ENCODE peak calls at places on chromosome X, in ten cellular contexts. One of them, this sample, is unnamed.

GRCh38 chrX:111719426-111720210 is 38.6 kb downstream of the ALG13 start:
- DNase-seq in HFF-Myc: no peak
- DNase-seq in thyroid gland: no peak
- DNase-seq in mucosa of descending colon: no peak
- DNase-seq in lower leg skin: no peak
- DNase-seq in AG09309: no peak
- DNase-seq in esophagus squamous epithelium: no peak
- DNase-seq in psoas muscle: no peak
- DNase-seq in HFFc6: peak; percentile 18
- DNase-seq in right lobe of liver: no peak
- DNase-seq in this sample: no peak

GRCh38 chrX:122026665-122027064 is 979.3 kb downstream of the GLUD2 start:
- DNase-seq in HFF-Myc: no peak
- DNase-seq in thyroid gland: no peak
- DNase-seq in mucosa of descending colon: no peak
- DNase-seq in lower leg skin: no peak
- DNase-seq in AG09309: no peak
- DNase-seq in esophagus squamous epithelium: no peak
- DNase-seq in psoas muscle: no peak
- DNase-seq in HFFc6: no peak
- DNase-seq in right lobe of liver: no peak
- DNase-seq in this sample: no peak

GRCh38 chrX:44952329-44953027 is 79.5 kb downstream of the KDM6A start:
- DNase-seq in HFF-Myc: no peak
- DNase-seq in thyroid gland: no peak
- DNase-seq in mucosa of descending colon: no peak
- DNase-seq in lower leg skin: no peak
- DNase-seq in AG09309: no peak
- DNase-seq in esophagus squamous epithelium: no peak
- DNase-seq in psoas muscle: no peak
- DNase-seq in HFFc6: no peak
- DNase-seq in right lobe of liver: no peak
- DNase-seq in this sample: no peak

GRCh38 chrX:149222040-149222439 is 283.1 kb downstream of the IDS start:
- DNase-seq in HFF-Myc: no peak
- DNase-seq in thyroid gland: no peak
- DNase-seq in mucosa of descending colon: no peak
- DNase-seq in lower leg skin: no peak
- DNase-seq in AG09309: no peak
- DNase-seq in esophagus squamous epithelium: no peak
- DNase-seq in psoas muscle: no peak
- DNase-seq in HFFc6: no peak
- DNase-seq in right lobe of liver: no peak
- DNase-seq in this sample: no peak

GRCh38 chrX:45344597-45344996 is 143.9 kb upstream of the DIPK2B start:
- DNase-seq in HFF-Myc: peak; percentile 33
- DNase-seq in thyroid gland: no peak
- DNase-seq in mucosa of descending colon: no peak
- DNase-seq in lower leg skin: no peak
- DNase-seq in AG09309: peak; percentile 53
- DNase-seq in esophagus squamous epithelium: no peak
- DNase-seq in psoas muscle: no peak
- DNase-seq in HFFc6: peak; percentile 80
- DNase-seq in right lobe of liver: no peak
- DNase-seq in this sample: peak; percentile 70

GRCh38 chrX:40318796-40319195 is 221.0 kb upstream of the BCOR start:
- DNase-seq in HFF-Myc: no peak
- DNase-seq in thyroid gland: no peak
- DNase-seq in mucosa of descending colon: no peak
- DNase-seq in lower leg skin: no peak
- DNase-seq in AG09309: no peak
- DNase-seq in esophagus squamous epithelium: no peak
- DNase-seq in psoas muscle: no peak
- DNase-seq in HFFc6: no peak
- DNase-seq in right lobe of liver: no peak
- DNase-seq in this sample: no peak

GRCh38 chrX:141982296-141982695 is 78.6 kb downstream of the MAGEC1 start:
- DNase-seq in HFF-Myc: no peak
- DNase-seq in thyroid gland: no peak
- DNase-seq in mucosa of descending colon: no peak
- DNase-seq in lower leg skin: no peak
- DNase-seq in AG09309: no peak
- DNase-seq in esophagus squamous epithelium: no peak
- DNase-seq in psoas muscle: no peak
- DNase-seq in HFFc6: no peak
- DNase-seq in right lobe of liver: no peak
- DNase-seq in this sample: no peak

GRCh38 chrX:149374751-149375150 is 130.4 kb downstream of the IDS start:
- DNase-seq in HFF-Myc: peak; percentile 37
- DNase-seq in thyroid gland: no peak
- DNase-seq in mucosa of descending colon: no peak
- DNase-seq in lower leg skin: no peak
- DNase-seq in AG09309: no peak
- DNase-seq in esophagus squamous epithelium: no peak
- DNase-seq in psoas muscle: no peak
- DNase-seq in HFFc6: no peak
- DNase-seq in right lobe of liver: no peak
- DNase-seq in this sample: peak; percentile 28

GRCh38 chrX:74162199-74162598 is 141.8 kb upstream of the ZCCHC13 start:
- DNase-seq in HFF-Myc: no peak
- DNase-seq in thyroid gland: no peak
- DNase-seq in mucosa of descending colon: no peak
- DNase-seq in lower leg skin: no peak
- DNase-seq in AG09309: no peak
- DNase-seq in esophagus squamous epithelium: no peak
- DNase-seq in psoas muscle: no peak
- DNase-seq in HFFc6: no peak
- DNase-seq in right lobe of liver: no peak
- DNase-seq in this sample: no peak

GRCh38 chrX:37976153-37976552 is 30.2 kb upstream of the SYTL5 start:
- DNase-seq in HFF-Myc: no peak
- DNase-seq in thyroid gland: no peak
- DNase-seq in mucosa of descending colon: no peak
- DNase-seq in lower leg skin: no peak
- DNase-seq in AG09309: no peak
- DNase-seq in esophagus squamous epithelium: no peak
- DNase-seq in psoas muscle: no peak
- DNase-seq in HFFc6: no peak
- DNase-seq in right lobe of liver: no peak
- DNase-seq in this sample: no peak

GRCh38 chrX:131828482-131828881 is 194.6 kb upstream of the STK26 start:
- DNase-seq in HFF-Myc: no peak
- DNase-seq in thyroid gland: no peak
- DNase-seq in mucosa of descending colon: no peak
- DNase-seq in lower leg skin: no peak
- DNase-seq in AG09309: no peak
- DNase-seq in esophagus squamous epithelium: no peak
- DNase-seq in psoas muscle: no peak
- DNase-seq in HFFc6: no peak
- DNase-seq in right lobe of liver: no peak
- DNase-seq in this sample: no peak

GRCh38 chrX:17737707-17738001 is 361 bp downstream of the SCML1 start:
- DNase-seq in HFF-Myc: no peak
- DNase-seq in thyroid gland: no peak
- DNase-seq in mucosa of descending colon: no peak
- DNase-seq in lower leg skin: no peak
- DNase-seq in AG09309: no peak
- DNase-seq in esophagus squamous epithelium: no peak
- DNase-seq in psoas muscle: no peak
- DNase-seq in HFFc6: no peak
- DNase-seq in right lobe of liver: no peak
- DNase-seq in this sample: no peak

GRCh38 chrX:70998402-70999027 is 67.6 kb upstream of the SLC7A3 start:
- DNase-seq in HFF-Myc: peak; percentile 17
- DNase-seq in thyroid gland: peak; percentile 44
- DNase-seq in mucosa of descending colon: no peak
- DNase-seq in lower leg skin: peak; percentile 19
- DNase-seq in AG09309: no peak
- DNase-seq in esophagus squamous epithelium: no peak
- DNase-seq in psoas muscle: no peak
- DNase-seq in HFFc6: peak; percentile 38
- DNase-seq in right lobe of liver: no peak
- DNase-seq in this sample: peak; percentile 16
- TF ChIP-seq CTCF in HFF-Myc: peak; percentile 28
- TF ChIP-seq CTCF in thyroid gland: no peak
- TF ChIP-seq CTCF in mucosa of descending colon: no peak
- TF ChIP-seq CTCF in lower leg skin: no peak
- TF ChIP-seq CTCF in AG09309: peak; percentile 36
- TF ChIP-seq CTCF in esophagus squamous epithelium: no peak
- TF ChIP-seq CTCF in psoas muscle: no peak
- TF ChIP-seq CTCF in HFFc6: peak; percentile 49
- TF ChIP-seq CTCF in right lobe of liver: no peak
- TF ChIP-seq CTCF in this sample: peak; percentile 46

DNA sequence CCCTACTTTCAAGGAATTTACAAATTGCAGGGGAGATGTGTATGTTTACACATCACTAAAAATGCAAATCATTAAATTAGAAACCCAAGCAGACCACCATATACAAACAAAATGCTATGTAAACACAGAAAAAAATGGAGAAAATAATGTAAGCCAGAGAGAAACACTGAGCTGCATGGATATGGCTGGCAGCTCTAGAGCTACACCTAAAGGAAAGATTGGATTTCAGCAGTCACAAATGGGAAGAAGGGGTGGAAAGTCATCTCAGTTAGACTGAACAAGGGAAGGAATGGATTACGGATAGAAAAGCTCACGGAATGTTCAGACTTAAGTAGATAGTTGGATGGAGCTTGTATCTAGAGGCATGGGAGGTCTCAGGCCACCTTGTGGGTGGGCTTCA is 186.3 kb downstream of the MOSPD2 start:
- DNase-seq in HFF-Myc: no peak
- DNase-seq in thyroid gland: no peak
- DNase-seq in mucosa of descending colon: no peak
- DNase-seq in lower leg skin: no peak
- DNase-seq in AG09309: no peak
- DNase-seq in esophagus squamous epithelium: no peak
- DNase-seq in psoas muscle: no peak
- DNase-seq in HFFc6: no peak
- DNase-seq in right lobe of liver: no peak
- DNase-seq in this sample: no peak
- TF ChIP-seq CTCF in HFF-Myc: no peak
- TF ChIP-seq CTCF in thyroid gland: no peak
- TF ChIP-seq CTCF in mucosa of descending colon: no peak
- TF ChIP-seq CTCF in lower leg skin: no peak
- TF ChIP-seq CTCF in AG09309: peak; percentile 57
- TF ChIP-seq CTCF in esophagus squamous epithelium: no peak
- TF ChIP-seq CTCF in psoas muscle: no peak
- TF ChIP-seq CTCF in HFFc6: peak; percentile 30
- TF ChIP-seq CTCF in right lobe of liver: no peak
- TF ChIP-seq CTCF in this sample: peak; percentile 18

DNA sequence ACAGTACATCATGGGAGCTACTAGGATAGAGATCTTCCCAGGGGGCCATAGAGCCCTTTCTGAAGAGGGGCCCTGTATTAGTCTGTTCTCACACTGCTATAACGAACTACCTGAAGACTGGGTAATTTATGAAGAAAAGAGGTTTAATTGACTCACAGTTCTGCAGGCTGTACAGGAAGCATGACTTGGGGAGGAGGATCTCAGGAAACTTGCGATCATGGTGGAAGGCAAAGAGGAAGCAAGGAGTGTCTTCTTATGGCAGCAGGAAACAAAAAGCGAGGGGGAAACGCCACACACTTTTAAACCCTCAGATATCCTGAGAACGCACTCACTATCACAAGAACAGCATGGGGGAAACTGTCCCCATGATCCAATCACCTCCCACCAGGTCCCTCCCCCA is 4.2 kb upstream of the SLC9A6 start:
- DNase-seq in HFF-Myc: no peak
- DNase-seq in thyroid gland: no peak
- DNase-seq in mucosa of descending colon: no peak
- DNase-seq in lower leg skin: no peak
- DNase-seq in AG09309: no peak
- DNase-seq in esophagus squamous epithelium: no peak
- DNase-seq in psoas muscle: no peak
- DNase-seq in HFFc6: no peak
- DNase-seq in right lobe of liver: no peak
- DNase-seq in this sample: no peak
- TF ChIP-seq CTCF in HFF-Myc: no peak
- TF ChIP-seq CTCF in thyroid gland: no peak
- TF ChIP-seq CTCF in mucosa of descending colon: no peak
- TF ChIP-seq CTCF in lower leg skin: no peak
- TF ChIP-seq CTCF in AG09309: no peak
- TF ChIP-seq CTCF in esophagus squamous epithelium: no peak
- TF ChIP-seq CTCF in psoas muscle: no peak
- TF ChIP-seq CTCF in HFFc6: no peak
- TF ChIP-seq CTCF in right lobe of liver: no peak
- TF ChIP-seq CTCF in this sample: no peak

GRCh38 chrX:152601848-152602616 is 35.7 kb upstream of the GABRQ start:
- DNase-seq in HFF-Myc: no peak
- DNase-seq in thyroid gland: no peak
- DNase-seq in mucosa of descending colon: no peak
- DNase-seq in lower leg skin: no peak
- DNase-seq in AG09309: no peak
- DNase-seq in esophagus squamous epithelium: no peak
- DNase-seq in psoas muscle: no peak
- DNase-seq in HFFc6: no peak
- DNase-seq in right lobe of liver: no peak
- DNase-seq in this sample: no peak
- TF ChIP-seq CTCF in HFF-Myc: no peak
- TF ChIP-seq CTCF in thyroid gland: no peak
- TF ChIP-seq CTCF in mucosa of descending colon: no peak
- TF ChIP-seq CTCF in lower leg skin: no peak
- TF ChIP-seq CTCF in AG09309: no peak
- TF ChIP-seq CTCF in esophagus squamous epithelium: no peak
- TF ChIP-seq CTCF in psoas muscle: no peak
- TF ChIP-seq CTCF in HFFc6: no peak
- TF ChIP-seq CTCF in right lobe of liver: no peak
- TF ChIP-seq CTCF in this sample: no peak

GRCh38 chrX:115561605-115562491 is 874 bp downstream of the PLS3 start:
- DNase-seq in HFF-Myc: no peak
- DNase-seq in thyroid gland: peak; percentile 73
- DNase-seq in mucosa of descending colon: peak; percentile 51
- DNase-seq in lower leg skin: peak; percentile 39
- DNase-seq in AG09309: no peak
- DNase-seq in esophagus squamous epithelium: no peak
- DNase-seq in psoas muscle: peak; percentile 55
- DNase-seq in HFFc6: no peak
- DNase-seq in right lobe of liver: peak; percentile 51
- DNase-seq in this sample: no peak
- TF ChIP-seq CTCF in HFF-Myc: no peak
- TF ChIP-seq CTCF in thyroid gland: no peak
- TF ChIP-seq CTCF in mucosa of descending colon: no peak
- TF ChIP-seq CTCF in lower leg skin: no peak
- TF ChIP-seq CTCF in AG09309: no peak
- TF ChIP-seq CTCF in esophagus squamous epithelium: no peak
- TF ChIP-seq CTCF in psoas muscle: no peak
- TF ChIP-seq CTCF in HFFc6: no peak
- TF ChIP-seq CTCF in right lobe of liver: no peak
- TF ChIP-seq CTCF in this sample: peak; percentile 23

GRCh38 chrX:9566150-9566621 is 101.3 kb downstream of the TBL1X start:
- DNase-seq in HFF-Myc: peak; percentile 58
- DNase-seq in thyroid gland: peak; percentile 70
- DNase-seq in mucosa of descending colon: no peak
- DNase-seq in lower leg skin: peak; percentile 51
- DNase-seq in AG09309: peak; percentile 34
- DNase-seq in esophagus squamous epithelium: no peak
- DNase-seq in psoas muscle: peak; percentile 69
- DNase-seq in HFFc6: peak; percentile 76
- DNase-seq in right lobe of liver: peak; percentile 78
- DNase-seq in this sample: peak; percentile 88
- TF ChIP-seq CTCF in HFF-Myc: no peak
- TF ChIP-seq CTCF in thyroid gland: no peak
- TF ChIP-seq CTCF in mucosa of descending colon: no peak
- TF ChIP-seq CTCF in lower leg skin: no peak
- TF ChIP-seq CTCF in AG09309: peak; percentile 3
- TF ChIP-seq CTCF in esophagus squamous epithelium: no peak
- TF ChIP-seq CTCF in psoas muscle: no peak
- TF ChIP-seq CTCF in HFFc6: peak; percentile 51
- TF ChIP-seq CTCF in right lobe of liver: peak; percentile 13
- TF ChIP-seq CTCF in this sample: no peak